ENCODE peak calls at places on chromosomes 13 and 19, in seven cellular contexts. M is NB4; K is AG10803; F is CD8-positive, alpha-beta T cell; P is mesothelial cell of epicardium; B is GM12865; S is progenitor cell of endocrine pancreas. R is an unnamed sample.
A peak's percentile ranks its signal among the peaks of the same experiment; 100 is the strongest.

GRCh38 chr13:31940076-31940475 is 91.5 kb upstream of the FRY start:
- DNase-seq in M (no peak), K (no peak), F (no peak), P (no peak), B (no peak), S (no peak), R (no peak)

GRCh38 chr19:9431475-9431874 is 3.9 kb downstream of the ZNF266 start:
- DNase-seq in M (peak; percentile 89), K (no peak), F (peak; percentile 9), P (no peak), B (no peak), S (peak; percentile 19), R (no peak)

GRCh38 chr13:20190481-20191310 is 2.0 kb downstream of the GJB2 start:
- DNase-seq in M (no peak), K (peak; percentile 75), F (no peak), P (no peak), B (no peak), S (no peak), R (no peak)

GRCh38 chr13:51912091-51912490 is 50.3 kb downstream of the CCDC70 start:
- DNase-seq in M (no peak), K (no peak), F (no peak), P (no peak), B (no peak), S (no peak), R (no peak)

GRCh38 chr19:14333101-14333871 is 48.0 kb upstream of the ADGRE5 start:
- DNase-seq in M (no peak), K (no peak), F (no peak), P (peak; percentile 46), B (no peak), S (peak; percentile 18), R (no peak)

GRCh38 chr13:80010846-80011245 is 330.1 kb downstream of the SPRY2 start:
- DNase-seq in M (no peak), K (no peak), F (no peak), P (no peak), B (no peak), S (no peak), R (no peak)

GRCh38 chr19:53649746-53650593 is 18.2 kb downstream of the DPRX start:
- DNase-seq in M (no peak), K (no peak), F (no peak), P (no peak), B (no peak), S (no peak), R (no peak)

GRCh38 chr13:93227906-93228801 is 1.5 kb downstream of the GPC6 start:
- DNase-seq in M (no peak), K (peak; percentile 89), F (no peak), P (peak; percentile 80), B (no peak), S (peak; percentile 71), R (peak; percentile 86)

GRCh38 chr13:27482996-27483395 is 32.6 kb upstream of the MTIF3 start:
- DNase-seq in M (peak; percentile 56), K (no peak), F (no peak), P (no peak), B (peak; percentile 83), S (no peak), R (no peak)

GRCh38 chr19:2495130-2495641 is 19.3 kb downstream of the GADD45B start:
- DNase-seq in M (no peak), K (peak; percentile 76), F (no peak), P (no peak), B (no peak), S (no peak), R (peak; percentile 84)

GRCh38 chr19:38684078-38684861 is 36.8 kb downstream of the ACTN4 start:
- DNase-seq in M (peak; percentile 88), K (peak; percentile 93), F (peak; percentile 38), P (no peak), B (peak; percentile 75), S (no peak), R (peak; percentile 76)

GRCh38 chr13:33251131-33251629 is 34.4 kb downstream of the STARD13 start:
- DNase-seq in M (no peak), K (peak; percentile 98), F (no peak), P (no peak), B (peak; percentile 60), S (no peak), R (no peak)

GRCh38 chr19:46621191-46622117 is 3.4 kb downstream of the PTGIR start:
- DNase-seq in M (no peak), K (no peak), F (no peak), P (no peak), B (no peak), S (no peak), R (peak; percentile 71)
- TF ChIP-seq CTCF in M (peak; percentile 61), K (no peak), F (no peak), P (peak; percentile 18), B (no peak), S (no peak), R (peak; percentile 18)

DNA sequence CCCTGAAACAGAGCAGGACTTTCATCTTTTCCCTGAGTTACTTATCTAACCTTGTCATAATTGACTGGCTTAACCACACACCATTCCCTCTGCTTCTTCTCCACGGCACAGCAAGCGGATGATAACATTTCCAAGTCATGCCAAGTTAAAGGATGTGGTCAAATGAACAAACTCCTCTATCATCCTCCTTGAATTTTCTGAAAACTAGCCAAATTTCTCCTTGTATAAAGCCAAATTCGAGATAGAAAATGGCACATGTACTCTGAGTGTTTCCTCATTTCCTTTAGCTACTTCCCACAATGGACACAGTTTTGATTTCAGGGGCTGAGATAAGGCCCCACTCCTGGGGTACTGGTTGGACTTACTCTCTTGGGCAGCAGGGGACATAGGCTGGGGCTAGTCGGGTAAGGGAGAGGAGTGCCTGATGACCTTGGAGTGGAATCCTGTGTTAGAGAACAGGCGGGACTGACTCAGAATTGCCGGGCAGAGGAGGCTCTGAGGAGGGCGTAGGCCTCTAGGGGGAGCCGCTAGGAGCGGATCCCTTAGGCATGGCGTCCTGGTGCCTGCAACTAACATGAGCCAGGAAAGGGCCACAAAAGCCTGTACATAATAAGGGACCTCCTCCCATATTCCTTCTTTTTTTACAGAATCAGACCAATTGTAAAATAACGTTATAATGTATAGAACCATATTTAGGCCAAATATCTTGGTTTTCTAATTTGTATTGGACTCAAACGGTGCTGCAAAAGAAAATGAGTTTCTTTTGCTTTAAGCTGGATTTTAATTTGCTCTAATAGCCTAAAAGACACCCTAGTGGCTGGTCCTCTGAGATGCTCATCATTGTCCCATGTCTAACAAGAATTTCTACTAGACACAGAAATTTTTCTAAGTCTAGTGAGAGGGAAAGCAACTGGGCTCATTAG is 20.4 kb upstream of the TMTC4 start:
- DNase-seq in M (peak; percentile 31), K (peak; percentile 46), F (no peak), P (peak; percentile 58), B (no peak), S (peak; percentile 29), R (no peak)
- TF ChIP-seq CTCF in M (peak; percentile 65), K (peak; percentile 58), F (no peak), P (no peak), B (peak; percentile 34), S (peak; percentile 69), R (no peak)

GRCh38 chr13:98147521-98147920 is 4.6 kb downstream of the FARP1 start:
- DNase-seq in M (no peak), K (peak; percentile 12), F (no peak), P (no peak), B (no peak), S (no peak), R (no peak)
- TF ChIP-seq CTCF in M (no peak), K (no peak), F (no peak), P (no peak), B (no peak), S (peak; percentile 25), R (no peak)

GRCh38 chr13:28679628-28680027 is 20.7 kb downstream of the POMP start:
- DNase-seq in M (peak; percentile 27), K (peak; percentile 34), F (no peak), P (no peak), B (no peak), S (no peak), R (no peak)
- TF ChIP-seq CTCF in M (no peak), K (peak; percentile 63), F (peak; percentile 14), P (no peak), B (no peak), S (peak; percentile 57), R (peak; percentile 28)

GRCh38 chr19:3761382-3762129 is at the start of gene APBA3:
- DNase-seq in M (peak; percentile 83), K (peak; percentile 80), F (peak; percentile 96), P (peak; percentile 98), B (peak; percentile 96), S (peak; percentile 91), R (peak; percentile 94)
- TF ChIP-seq CTCF in M (peak; percentile 55), K (peak; percentile 63), F (peak; percentile 70), P (peak; percentile 79), B (peak; percentile 73), S (peak; percentile 64), R (peak; percentile 70)

GRCh38 chr19:40616178-40616577 is 15.0 kb downstream of the LTBP4 start:
- DNase-seq in M (no peak), K (no peak), F (no peak), P (no peak), B (no peak), S (no peak), R (no peak)
- TF ChIP-seq CTCF in M (no peak), K (no peak), F (no peak), P (no peak), B (no peak), S (no peak), R (no peak)

R was measured in tibial artery.